ENCODE peak calls at places on chromosomes 12 and 14, in five cellular contexts. V is GM06990, L is lung, Y is upper lobe of right lung, J is kidney. X is an unnamed sample. For H3K36me3, the result is how much of the 10 kb centered on the place peaks cover.

GRCh38 chr12:91973813-91974212 is 171.8 kb downstream of the BTG1 start:
- DNase-seq in V (no peak), L (no peak), J (no peak), Y (no peak), X (no peak)

GRCh38 chr12:80625901-80626300 is 81.5 kb upstream of the MYF6 start:
- DNase-seq in Y (no peak), J (no peak), L (no peak), V (no peak), X (no peak)

GRCh38 chr12:105294886-105295479 is 35.5 kb upstream of the C12orf75 start:
- DNase-seq in Y (no peak), J (no peak), L (no peak), V (no peak), X (no peak)

GRCh38 chr12:95637471-95638155 is 86.3 kb upstream of the USP44 start:
- DNase-seq in Y (no peak), L (no peak), V (no peak), J (no peak), X (no peak)

GRCh38 chr14:90402009-90402408 is 5.2 kb downstream of the CALM1 start:
- DNase-seq in J (no peak), L (no peak), Y (no peak), V (no peak), X (no peak)

GRCh38 chr14:38120109-38120508 is 87.6 kb upstream of the SSTR1 start:
- DNase-seq in V (no peak), J (no peak), Y (no peak), L (no peak), X (no peak)

GRCh38 chr14:57747036-57747435 is 118.9 kb downstream of the SLC35F4 start:
- DNase-seq in J (no peak), V (no peak), L (peak), Y (no peak), X (no peak)

GRCh38 chr14:55749201-55749812 is 169.3 kb downstream of the KTN1 start:
- DNase-seq in L (no peak), J (no peak), Y (no peak), V (no peak), X (peak)

GRCh38 chr12:132438139-132438700 is 51.7 kb upstream of the FBRSL1 start:
- DNase-seq in V (no peak), L (no peak), J (no peak), Y (no peak), X (no peak)

GRCh38 chr12:97745406-97746101 is 282.9 kb downstream of the RMST start:
- DNase-seq in L (no peak), V (no peak), J (no peak), Y (no peak), X (no peak)

GRCh38 chr12:81759215-81759991 is at the start of gene PPFIA2:
- DNase-seq in J (peak), L (no peak), V (no peak), Y (peak), X (peak)

GRCh38 chr14:24436355-24437019 is 6.1 kb downstream of the SDR39U1 start:
- DNase-seq in V (no peak), L (no peak), J (no peak), Y (no peak), X (peak)

GRCh38 chr12:20492251-20492728 is 124.0 kb downstream of the PDE3A start:
- DNase-seq in V (peak), J (no peak), L (no peak), Y (no peak), X (peak)

GRCh38 chr12:98845957-98846356 is 200.9 kb downstream of the APAF1 start:
- DNase-seq in L (no peak), Y (no peak), V (no peak), J (no peak), X (no peak)

GRCh38 chr12:113161415-113162016 is 12.0 kb downstream of the CFAP73 start:
- DNase-seq in Y (no peak), J (no peak), L (no peak), V (peak), X (peak)

GRCh38 chr14:54261283-54261682 is 135.5 kb upstream of the CDKN3 start:
- DNase-seq in V (no peak), Y (no peak), L (no peak), J (no peak), X (no peak)

GRCh38 chr14:68786491-68787234 is 6.2 kb downstream of the ZFP36L1 start:
- DNase-seq in Y (no peak), L (no peak), V (no peak), J (no peak), X (no peak)

GRCh38 chr12:109961201-109961600 is 35.0 kb downstream of the GIT2 start:
- DNase-seq in Y (no peak), V (no peak), L (no peak), J (no peak), X (no peak)

GRCh38 chr14:67514650-67515385 is 18.3 kb upstream of the PLEKHH1 start:
- DNase-seq in J (peak), Y (peak), L (peak), V (peak), X (peak)

GRCh38 chr14:64760146-64760755 is 56.0 kb downstream of the PLEKHG3 start:
- DNase-seq in V (no peak), L (peak), J (peak), Y (peak), X (peak)

GRCh38 chr12:103912069-103912468 is 18.1 kb upstream of the HSP90B1 start:
- DNase-seq in V (no peak), Y (no peak), L (no peak), J (no peak), X (no peak)

GRCh38 chr12:1634590-1635191 is 5.7 kb downstream of the WNT5B start:
- DNase-seq in J (peak), L (peak), V (no peak), Y (peak), X (peak)

GRCh38 chr12:131436922-131437705 is 273.8 kb upstream of the SFSWAP start:
- DNase-seq in V (no peak), L (no peak), J (no peak), Y (no peak), X (no peak)

DNA sequence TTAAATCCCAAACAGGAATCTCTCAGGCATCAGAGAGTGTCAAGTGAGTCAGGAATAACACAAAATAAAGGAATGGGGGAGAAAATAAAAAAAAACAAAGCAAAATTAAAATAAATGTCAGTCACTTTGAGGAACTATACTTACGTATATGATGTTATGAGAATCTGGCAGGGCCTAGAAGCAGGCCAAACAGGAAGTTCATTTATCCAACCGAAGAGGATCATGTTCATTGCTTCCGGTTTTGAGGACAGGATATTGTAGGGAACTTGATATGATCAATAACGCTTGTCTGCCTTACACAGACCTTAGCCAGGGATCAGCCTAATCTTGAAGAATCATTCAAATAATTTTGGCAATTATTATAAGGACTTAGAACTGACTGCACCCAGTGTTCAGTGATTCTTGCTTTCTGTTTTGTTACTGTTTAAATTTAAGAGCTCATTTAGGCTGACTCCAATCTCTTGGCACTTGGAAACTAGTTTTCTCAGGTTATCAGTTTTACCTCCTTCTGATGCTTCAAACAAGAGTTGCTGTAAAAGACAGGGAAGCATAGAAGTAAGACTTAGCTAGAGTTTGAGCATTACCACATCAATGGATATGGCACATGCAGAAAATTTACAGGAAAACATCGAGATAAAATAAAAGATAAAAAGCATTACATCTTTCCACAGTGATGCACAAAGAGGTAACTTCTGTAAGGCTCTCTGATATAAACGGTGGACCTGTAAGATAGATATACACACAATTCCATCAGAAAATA is 53.4 kb downstream of the ZFC3H1 start:
- DNase-seq in J (no peak), L (no peak), Y (no peak), V (no peak), X (no peak)
- H3K36me3 ChIP-seq in J (under half), L (under half), Y (half or more), V (under half), X (half or more)

GRCh38 chr12:71400481-71400880 is 39.1 kb upstream of the LGR5 start:
- DNase-seq in V (no peak), J (no peak), Y (no peak), L (no peak), X (peak)

GRCh38 chr12:71411635-71412034 is 28.0 kb upstream of the LGR5 start:
- DNase-seq in L (no peak), J (no peak), V (no peak), Y (no peak), X (no peak)

GRCh38 chr12:71410844-71411243 is 28.8 kb upstream of the LGR5 start:
- DNase-seq in L (no peak), J (no peak), V (no peak), Y (no peak), X (no peak)

GRCh38 chr12:71407732-71408131 is 31.9 kb upstream of the LGR5 start:
- DNase-seq in L (no peak), Y (no peak), J (no peak), V (no peak), X (no peak)

DNA sequence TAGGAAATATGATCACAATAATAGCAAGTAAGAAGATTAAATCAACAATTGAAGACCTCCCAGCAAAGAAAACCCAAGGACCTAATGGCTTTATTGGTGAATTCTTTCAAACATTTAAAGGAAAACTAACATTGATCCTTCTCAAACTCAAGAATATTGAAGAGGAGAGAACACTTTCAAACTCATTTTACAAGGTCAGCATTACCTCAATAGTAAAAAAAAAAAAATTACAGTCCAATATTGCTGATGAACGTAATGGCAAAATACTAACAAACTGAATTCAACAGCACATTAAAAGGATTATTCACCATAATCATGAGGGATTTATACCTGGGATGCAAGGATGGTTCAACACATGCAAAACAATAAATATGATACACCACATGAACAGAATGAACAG is 33.7 kb upstream of the LGR5 start:
- DNase-seq in Y (no peak), L (no peak), V (no peak), J (no peak), X (no peak)
- H3K4me3 ChIP-seq in Y (no peak), L (no peak), V (no peak), J (no peak), X (no peak)

GRCh38 chr14:92385561-92385960 is 62.6 kb downstream of the SLC24A4 start:
- DNase-seq in V (no peak), Y (no peak), J (no peak), L (no peak), X (no peak)
- H3K36me3 ChIP-seq in V (under half), Y (under half), J (under half), L (under half), X (under half)

GRCh38 chr12:107451246-107451645 is 234.4 kb upstream of the PWP1 start:
- DNase-seq in L (no peak), Y (no peak), J (no peak), V (no peak), X (no peak)

GRCh38 chr12:107447336-107447735 is 238.3 kb upstream of the PWP1 start:
- DNase-seq in V (no peak), J (no peak), L (no peak), Y (no peak), X (no peak)

GRCh38 chr12:107448198-107448597 is 237.4 kb upstream of the PWP1 start:
- DNase-seq in V (no peak), J (no peak), L (no peak), Y (no peak), X (peak)

GRCh38 chr12:107449891-107450290 is 235.7 kb upstream of the PWP1 start:
- DNase-seq in V (no peak), J (no peak), L (no peak), Y (no peak), X (no peak)

DNA sequence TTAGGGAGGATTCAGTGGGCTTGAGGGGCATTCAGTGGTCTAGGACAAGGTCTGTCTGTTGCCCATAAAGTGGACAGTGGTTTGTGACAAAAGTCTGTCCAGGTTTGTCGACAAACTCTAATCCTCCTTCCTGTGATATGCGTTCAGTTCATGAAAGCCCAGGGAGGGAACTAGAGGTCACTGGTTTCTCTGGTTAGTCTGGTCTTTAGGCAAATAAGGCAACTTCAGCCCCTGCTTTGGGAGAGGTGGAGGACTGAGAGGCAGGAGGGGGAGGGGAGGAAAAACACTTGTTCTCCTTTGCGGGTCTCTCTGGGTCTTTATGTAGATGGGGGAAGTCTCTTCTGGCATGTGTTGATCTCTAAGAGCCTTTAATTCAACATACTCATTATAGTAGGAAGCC is 235.1 kb upstream of the PWP1 start:
- DNase-seq in V (no peak), L (no peak), Y (no peak), J (no peak), X (no peak)
- H3K4me3 ChIP-seq in V (no peak), L (no peak), Y (no peak), J (no peak), X (no peak)

GRCh38 chr14:100274250-100274649 is 32.0 kb downstream of the SLC25A29 start:
- DNase-seq in Y (no peak), V (no peak), L (no peak), J (no peak), X (no peak)
- H3K36me3 ChIP-seq in Y (under half), V (under half), L (under half), J (under half), X (under half)

GRCh38 chr14:61663312-61663974 is 31.9 kb upstream of the HIF1A start:
- DNase-seq in Y (no peak), J (no peak), V (peak), L (no peak), X (no peak)

GRCh38 chr14:61662001-61662400 is 33.3 kb upstream of the HIF1A start:
- DNase-seq in J (no peak), L (no peak), Y (no peak), V (no peak), X (no peak)

GRCh38 chr14:61659582-61659981 is 35.7 kb upstream of the HIF1A start:
- DNase-seq in J (no peak), V (no peak), Y (no peak), L (no peak), X (no peak)

GRCh38 chr14:61661471-61661988 is 33.8 kb upstream of the HIF1A start:
- DNase-seq in V (peak), Y (no peak), J (no peak), L (no peak), X (no peak)

GRCh38 chr14:61662437-61663311 is 32.6 kb upstream of the HIF1A start:
- DNase-seq in J (no peak), L (peak), Y (no peak), V (peak), X (peak)
- H3K4me3 ChIP-seq in J (peak), L (no peak), Y (no peak), V (peak), X (no peak)

GRCh38 chr12:100214518-100214917 is 13.9 kb downstream of the ACTR6 start:
- DNase-seq in L (no peak), J (no peak), Y (no peak), V (no peak), X (no peak)

GRCh38 chr12:100207311-100207710 is 6.7 kb downstream of the ACTR6 start:
- DNase-seq in J (no peak), L (no peak), V (no peak), Y (no peak), X (no peak)

GRCh38 chr12:100213016-100213891 is 12.6 kb downstream of the ACTR6 start:
- DNase-seq in J (no peak), Y (no peak), L (no peak), V (no peak), X (no peak)

GRCh38 chr12:100211698-100212097 is 11.1 kb downstream of the ACTR6 start:
- DNase-seq in V (no peak), J (no peak), Y (no peak), L (no peak), X (no peak)

DNA sequence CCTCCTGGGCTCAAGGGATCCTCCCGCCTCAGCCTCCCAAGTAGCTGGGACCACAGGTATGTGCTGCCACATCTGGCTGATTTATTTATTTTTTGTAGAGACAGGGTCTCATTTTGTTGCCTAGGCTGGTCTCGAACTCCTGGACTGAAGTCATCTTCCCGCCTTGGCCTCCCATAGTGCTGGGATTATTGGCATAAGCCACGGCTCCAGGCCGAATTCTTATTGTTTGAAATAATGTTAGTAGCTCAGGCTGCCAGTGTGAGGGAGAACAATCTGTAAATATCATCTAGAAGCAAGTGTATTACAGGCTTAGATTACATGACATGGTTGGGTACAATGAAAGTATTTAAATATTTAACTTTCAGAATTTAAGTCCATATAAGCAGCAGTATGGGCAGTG is 8.2 kb downstream of the ACTR6 start:
- DNase-seq in L (peak), V (no peak), Y (no peak), J (no peak), X (no peak)
- H3K36me3 ChIP-seq in L (under half), V (under half), Y (half or more), J (under half), X (half or more)

GRCh38 chr14:103073876-103074698 is 9.9 kb upstream of the LBHD2 start:
- DNase-seq in L (no peak), Y (peak), V (no peak), J (peak), X (no peak)

GRCh38 chr14:103074699-103075341 is 9.2 kb upstream of the LBHD2 start:
- DNase-seq in Y (peak), V (peak), L (peak), J (peak), X (no peak)

GRCh38 chr14:103072595-103073366 is 11.2 kb upstream of the LBHD2 start:
- DNase-seq in Y (peak), L (no peak), J (peak), V (no peak), X (no peak)

GRCh38 chr14:103071544-103072251 is 12.3 kb upstream of the LBHD2 start:
- DNase-seq in V (no peak), J (peak), Y (peak), L (no peak), X (no peak)

GRCh38 chr14:103073367-103073875 is 10.6 kb upstream of the LBHD2 start:
- DNase-seq in Y (peak), V (no peak), J (peak), L (no peak), X (no peak)
- H3K4me3 ChIP-seq in Y (no peak), V (no peak), J (no peak), L (no peak), X (no peak)

DNA sequence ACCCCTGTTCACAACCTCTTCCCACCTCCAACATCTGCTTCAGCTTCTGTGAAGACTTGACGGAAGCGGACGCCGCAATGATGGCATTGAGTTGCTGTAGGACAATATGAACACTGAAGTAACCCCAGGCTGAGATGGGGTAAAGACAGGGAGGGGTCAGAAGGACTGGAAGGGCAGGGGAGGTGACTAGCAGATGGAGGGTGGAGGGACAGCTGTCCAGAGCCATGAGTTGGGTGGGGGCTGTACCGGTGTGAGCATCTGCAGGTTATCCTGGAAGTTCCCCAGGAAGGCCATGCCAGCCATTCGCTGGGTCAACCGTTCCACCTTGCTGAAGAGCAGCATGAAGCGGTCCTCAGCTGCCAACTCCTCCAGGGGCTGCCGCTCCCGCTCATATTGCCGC is 26.1 kb downstream of the PRPF40B start:
- DNase-seq in L (no peak), V (no peak), J (peak), Y (no peak), X (no peak)
- H3K36me3 ChIP-seq in L (under half), V (half or more), J (under half), Y (half or more), X (under half)

GRCh38 chr14:96741151-96741977 is 55.8 kb upstream of the VRK1 start:
- DNase-seq in J (peak), L (peak), V (peak), Y (peak), X (peak)
- H3K4me3 ChIP-seq in J (peak), L (no peak), V (peak), Y (peak), X (peak)

X was measured in A673.